ENCODE peak calls at places on chromosomes 5 and 9, in five cellular contexts. S, M, W, O and N are unnamed samples.

GRCh38 chr9:92639791-92640271 is 30.1 kb downstream of the IPPK start:
- DNase-seq in S (no peak), M (no peak), W (no peak), O (no peak), N (no peak)

GRCh38 chr5:56759521-56759920 is 55.8 kb upstream of the MAP3K1 start:
- DNase-seq in S (no peak), M (no peak), W (no peak), O (no peak), N (no peak)

GRCh38 chr9:121599186-121599871 is 52.1 kb upstream of the DAB2IP start:
- DNase-seq in S (peak), M (peak), W (no peak), O (no peak), N (peak)

GRCh38 chr5:78659714-78660113 is 11.1 kb upstream of the LHFPL2 start:
- DNase-seq in S (peak), M (no peak), W (no peak), O (no peak), N (no peak)

GRCh38 chr5:74130141-74130897 is 504.3 kb downstream of the ARHGEF28 start:
- DNase-seq in S (no peak), M (no peak), W (no peak), O (no peak), N (no peak)

GRCh38 chr9:137688725-137689124 is 69.9 kb downstream of the EHMT1 start:
- DNase-seq in S (peak), M (no peak), W (no peak), O (no peak), N (no peak)

GRCh38 chr5:137209232-137209810 is 289.8 kb downstream of the SPOCK1 start:
- DNase-seq in S (no peak), M (no peak), W (no peak), O (no peak), N (no peak)

GRCh38 chr5:35956429-35956828 is 18.0 kb upstream of the CAPSL start:
- DNase-seq in S (no peak), M (no peak), W (no peak), O (no peak), N (no peak)

GRCh38 chr5:143653766-143654282 is 158.1 kb upstream of the HMHB1 start:
- DNase-seq in S (no peak), M (no peak), W (no peak), O (no peak), N (no peak)

GRCh38 chr5:136408996-136409395 is 43.7 kb upstream of the TRPC7 start:
- DNase-seq in S (no peak), M (no peak), W (no peak), O (no peak), N (no peak)

GRCh38 chr5:41636605-41637004 is 126.2 kb upstream of the PLCXD3 start:
- DNase-seq in S (peak), M (peak), W (peak), O (no peak), N (peak)

GRCh38 chr5:88829773-88830172 is 53.2 kb downstream of the MEF2C start:
- DNase-seq in S (no peak), M (no peak), W (no peak), O (no peak), N (no peak)

GRCh38 chr5:80711938-80712337 is 57.2 kb upstream of the DHFR start:
- DNase-seq in S (peak), M (no peak), W (peak), O (no peak), N (peak)

GRCh38 chr5:63131618-63132285 is 553.1 kb downstream of the LRRC70 start:
- DNase-seq in S (no peak), M (no peak), W (no peak), O (no peak), N (no peak)

GRCh38 chr5:63697811-63698210 is 264.4 kb downstream of the HTR1A start:
- DNase-seq in S (no peak), M (no peak), W (no peak), O (no peak), N (no peak)

DNA sequence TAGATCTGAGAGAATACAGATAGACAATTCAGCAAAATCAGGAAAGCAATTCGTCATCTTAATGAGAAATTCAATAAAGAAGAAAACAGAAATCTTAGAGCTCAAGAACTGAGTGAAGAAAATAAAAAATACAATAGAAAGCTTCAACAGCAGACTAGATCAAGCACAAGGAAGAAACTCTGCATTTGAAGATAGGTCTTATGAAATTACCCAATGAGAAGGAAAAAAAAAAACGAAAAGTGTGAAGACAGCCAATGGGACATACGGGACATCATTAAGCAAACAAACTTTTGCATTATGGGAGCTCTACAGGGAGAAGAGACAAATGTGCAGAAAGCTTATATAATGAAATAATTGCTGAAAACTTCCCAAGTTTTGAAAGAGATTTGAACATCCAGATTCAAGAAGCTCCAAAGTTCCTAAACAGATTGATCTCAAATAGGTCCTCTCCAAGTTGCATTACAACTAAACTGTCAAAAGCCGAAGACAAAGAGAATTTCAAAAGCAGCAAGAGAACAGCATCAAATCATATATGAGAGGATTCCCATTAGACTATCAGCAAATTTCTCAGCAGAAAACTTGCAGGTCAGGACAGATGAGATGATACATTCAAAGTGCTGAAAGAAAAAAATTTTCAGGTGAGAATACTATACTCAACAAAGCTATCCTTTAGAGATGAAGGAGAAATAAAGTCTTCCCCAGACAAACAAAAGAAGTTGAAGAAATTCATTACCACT is 10.8 kb upstream of the RLN2 start:
- DNase-seq in S (no peak), M (no peak), W (no peak), O (no peak), N (no peak)
- TF ChIP-seq JUND in S (no peak), M (no peak), W (no peak), O (no peak), N (no peak)

GRCh38 chr9:87194471-87194870 is 247.2 kb upstream of the GAS1 start:
- DNase-seq in S (no peak), M (no peak), W (no peak), O (no peak), N (no peak)

GRCh38 chr9:87198716-87199115 is 251.4 kb upstream of the GAS1 start:
- DNase-seq in S (no peak), M (no peak), W (no peak), O (no peak), N (no peak)

GRCh38 chr9:87199819-87200218 is 252.5 kb upstream of the GAS1 start:
- DNase-seq in S (no peak), M (no peak), W (no peak), O (no peak), N (no peak)

GRCh38 chr9:87195306-87195705 is 248.0 kb upstream of the GAS1 start:
- DNase-seq in S (no peak), M (no peak), W (no peak), O (no peak), N (no peak)

DNA sequence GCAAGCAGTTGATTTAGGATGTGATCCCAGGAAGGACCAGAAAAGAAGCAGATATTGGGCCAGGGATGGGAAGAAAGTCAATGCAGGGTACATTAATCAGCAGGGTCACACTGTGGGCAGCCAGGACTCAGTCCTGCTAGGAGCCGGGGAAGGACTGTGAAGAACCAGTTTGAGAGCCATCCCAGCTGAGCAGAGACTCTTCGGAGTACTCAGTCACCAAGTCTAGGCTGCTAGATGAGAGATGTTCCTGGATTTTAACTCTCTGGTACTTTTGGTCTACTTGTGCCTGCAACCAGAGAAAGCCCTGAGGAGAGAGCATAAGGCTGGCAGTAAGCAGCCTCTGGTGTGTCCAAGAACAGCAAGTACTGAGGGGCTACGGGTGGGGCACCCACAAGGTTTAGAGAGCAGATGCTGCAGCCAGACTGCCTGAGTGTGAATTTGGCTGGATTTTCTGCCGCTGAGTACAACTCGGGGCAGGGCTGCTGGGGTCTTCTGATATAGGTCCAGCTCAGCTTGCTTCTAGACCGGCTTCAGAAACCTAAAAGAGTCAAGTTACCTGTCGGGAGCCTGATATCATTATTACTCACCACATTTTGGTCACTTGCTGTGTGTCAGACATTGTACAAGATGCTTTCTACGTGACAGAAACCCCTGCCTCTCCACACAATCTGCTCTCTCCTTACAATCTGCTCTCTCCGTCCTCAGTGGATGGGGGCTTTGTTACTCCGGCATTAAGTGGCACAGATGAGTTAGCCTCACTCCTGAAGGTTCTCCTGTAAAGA is 250.2 kb upstream of the GAS1 start:
- DNase-seq in S (no peak), M (no peak), W (no peak), O (no peak), N (no peak)
- TF ChIP-seq SP1 in S (no peak), M (no peak), W (no peak), O (no peak), N (no peak)

GRCh38 chr9:2228132-2228531 is 213.0 kb downstream of the SMARCA2 start:
- DNase-seq in S (no peak), M (peak), W (peak), O (no peak), N (no peak)

GRCh38 chr9:2227468-2227867 is 212.3 kb downstream of the SMARCA2 start:
- DNase-seq in S (no peak), M (no peak), W (no peak), O (no peak), N (no peak)

GRCh38 chr9:2228641-2229040 is 213.5 kb downstream of the SMARCA2 start:
- DNase-seq in S (no peak), M (no peak), W (no peak), O (no peak), N (no peak)

GRCh38 chr9:2230362-2230761 is 215.2 kb downstream of the SMARCA2 start:
- DNase-seq in S (no peak), M (no peak), W (no peak), O (no peak), N (no peak)

DNA sequence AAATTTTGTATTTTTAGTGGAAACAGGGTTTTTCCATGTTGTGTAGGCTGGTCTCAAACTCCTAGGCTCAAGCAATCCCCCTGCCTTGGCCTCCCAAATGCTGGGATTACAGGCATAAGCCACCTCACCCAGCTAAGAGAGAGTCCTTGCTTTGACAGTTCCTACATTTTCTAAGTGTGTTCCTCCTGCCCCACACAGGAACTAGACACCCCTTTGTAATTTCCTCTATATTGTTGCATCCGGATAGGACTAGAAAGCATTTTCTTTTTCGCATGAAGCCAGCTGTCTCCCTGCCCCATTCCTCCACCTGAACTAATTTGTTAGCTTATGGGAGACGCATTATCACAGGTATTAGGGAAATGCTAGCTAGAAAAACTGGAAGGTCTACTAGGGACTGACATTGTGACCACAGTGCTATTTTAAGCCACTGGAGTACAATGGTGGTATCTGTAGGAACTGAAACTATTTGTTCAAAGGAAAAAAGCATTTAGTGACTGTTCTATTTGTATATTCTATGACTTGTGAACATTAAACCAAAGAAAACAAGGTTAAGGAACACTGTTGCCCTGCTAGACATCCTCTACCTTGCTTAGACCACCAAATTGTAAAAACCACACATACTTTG is 214.1 kb downstream of the SMARCA2 start:
- DNase-seq in S (no peak), M (no peak), W (no peak), O (no peak), N (no peak)
- TF ChIP-seq JUND in S (no peak), M (no peak), W (no peak), O (no peak), N (no peak)

DNA sequence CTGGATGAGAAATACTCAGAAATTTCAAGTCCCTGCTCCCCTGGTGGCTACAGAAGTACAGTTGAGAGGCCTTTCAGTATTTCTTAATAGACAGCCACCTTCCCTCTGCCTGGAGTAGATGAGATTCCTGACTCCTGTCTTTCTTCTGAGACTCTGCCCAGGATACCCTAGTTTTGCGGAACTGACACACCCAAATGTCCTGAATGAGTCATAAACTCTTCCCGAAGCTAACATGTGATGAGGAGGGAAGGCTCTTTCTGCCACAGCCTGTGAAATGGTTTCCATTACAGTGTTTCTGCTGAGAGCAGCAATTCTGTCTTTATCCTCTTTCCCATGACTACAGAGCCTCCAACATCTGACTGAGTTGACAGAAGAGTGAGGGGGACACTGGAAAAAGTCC is 52.7 kb upstream of the TNC start:
- DNase-seq in S (no peak), M (peak), W (no peak), O (no peak), N (peak)
- TF ChIP-seq SP1 in S (no peak), M (no peak), W (no peak), O (no peak), N (no peak)

DNA sequence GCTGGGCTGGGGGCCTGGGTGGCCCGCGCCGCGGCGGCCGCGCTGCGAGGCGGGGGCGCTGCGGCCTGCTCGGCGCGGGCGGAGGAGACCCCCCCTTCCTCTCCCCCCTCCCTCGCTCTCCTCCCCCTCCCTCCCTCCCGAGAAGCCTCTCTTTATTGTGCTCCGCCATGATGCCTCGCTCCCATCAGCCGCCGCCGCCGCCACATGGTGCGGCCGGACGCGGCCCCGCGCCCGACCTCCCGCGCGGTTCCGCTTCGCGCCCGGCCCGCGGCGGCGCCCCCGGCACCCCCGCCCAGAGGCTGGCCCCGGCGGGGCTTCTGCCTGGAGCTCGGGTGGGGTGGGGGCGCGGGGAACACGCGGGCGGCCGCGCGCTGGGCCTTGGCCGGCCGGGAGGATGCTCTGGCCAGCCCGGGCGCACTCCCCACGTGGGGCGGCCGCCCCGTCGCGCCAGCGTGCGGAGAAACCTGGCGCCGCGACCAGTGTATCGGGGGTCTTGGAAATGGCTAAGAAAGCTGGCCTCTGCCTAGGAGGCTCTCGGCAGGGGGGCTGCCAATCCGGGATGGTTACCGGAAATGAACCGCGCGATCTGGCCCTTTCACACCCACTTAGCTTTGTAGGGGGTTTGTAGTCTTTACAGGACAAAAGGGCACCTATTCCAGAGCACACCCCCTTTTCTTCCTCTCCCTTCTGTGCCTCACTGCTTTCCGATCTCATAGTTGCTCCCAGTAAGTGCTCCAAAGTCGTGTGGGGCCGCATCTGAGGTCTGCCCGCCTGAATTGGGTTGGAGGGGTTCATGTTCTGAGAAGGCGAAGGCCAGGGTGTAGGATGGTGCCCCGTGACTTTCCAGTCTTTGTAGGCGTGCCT is 1.0 kb downstream of the SET start:
- DNase-seq in S (no peak), M (no peak), W (peak), O (no peak), N (no peak)
- TF ChIP-seq JUND in S (no peak), M (no peak), W (no peak), O (no peak), N (no peak)

GRCh38 chr5:902129-902916 is 9.6 kb downstream of the TRIP13 start:
- DNase-seq in S (no peak), M (no peak), W (no peak), O (no peak), N (no peak)
- TF ChIP-seq SP1 in S (no peak), M (no peak), W (no peak), O (no peak), N (no peak)